ENCODE peak calls at places on chromosome 13, in seven cellular contexts. One of them, this sample, is unnamed.

GRCh38 chr13:106331116-106331515 is 204.3 kb downstream of the EFNB2 start:
- DNase-seq in cardiac muscle cell: no peak
- DNase-seq in AG09319: no peak
- DNase-seq in upper lobe of right lung: no peak
- DNase-seq in left lung: no peak
- DNase-seq in OCI-LY7: no peak
- DNase-seq in heart right ventricle: no peak
- DNase-seq in this sample: no peak

GRCh38 chr13:50685491-50685890 is 158.0 kb downstream of the DLEU7 start:
- DNase-seq in left lung: no peak
- DNase-seq in OCI-LY7: no peak
- DNase-seq in AG09319: no peak
- DNase-seq in upper lobe of right lung: no peak
- DNase-seq in cardiac muscle cell: peak
- DNase-seq in heart right ventricle: peak
- DNase-seq in this sample: no peak

GRCh38 chr13:79519252-79519651 is 38.3 kb downstream of the NDFIP2 start:
- DNase-seq in upper lobe of right lung: no peak
- DNase-seq in heart right ventricle: no peak
- DNase-seq in left lung: no peak
- DNase-seq in AG09319: no peak
- DNase-seq in cardiac muscle cell: no peak
- DNase-seq in OCI-LY7: no peak
- DNase-seq in this sample: no peak

GRCh38 chr13:113074876-113075275 is 30.7 kb upstream of the F7 start:
- DNase-seq in cardiac muscle cell: no peak
- DNase-seq in upper lobe of right lung: no peak
- DNase-seq in OCI-LY7: no peak
- DNase-seq in AG09319: no peak
- DNase-seq in left lung: no peak
- DNase-seq in heart right ventricle: peak
- DNase-seq in this sample: no peak

GRCh38 chr13:30865131-30866009 is 40.7 kb upstream of the MEDAG start:
- DNase-seq in upper lobe of right lung: peak
- DNase-seq in AG09319: peak
- DNase-seq in OCI-LY7: peak
- DNase-seq in cardiac muscle cell: peak
- DNase-seq in heart right ventricle: peak
- DNase-seq in left lung: peak
- DNase-seq in this sample: peak

GRCh38 chr13:113813749-113814434 is 50.0 kb downstream of the GAS6 start:
- DNase-seq in upper lobe of right lung: no peak
- DNase-seq in left lung: peak
- DNase-seq in OCI-LY7: no peak
- DNase-seq in AG09319: no peak
- DNase-seq in heart right ventricle: no peak
- DNase-seq in cardiac muscle cell: peak
- DNase-seq in this sample: no peak

GRCh38 chr13:77326905-77327604 is at the start of gene MYCBP2:
- DNase-seq in heart right ventricle: peak
- DNase-seq in left lung: peak
- DNase-seq in upper lobe of right lung: peak
- DNase-seq in cardiac muscle cell: peak
- DNase-seq in OCI-LY7: peak
- DNase-seq in AG09319: peak
- DNase-seq in this sample: peak

GRCh38 chr13:51731759-51732158 is 72.2 kb downstream of the DHRS12 start:
- DNase-seq in left lung: no peak
- DNase-seq in cardiac muscle cell: no peak
- DNase-seq in heart right ventricle: no peak
- DNase-seq in AG09319: no peak
- DNase-seq in upper lobe of right lung: no peak
- DNase-seq in OCI-LY7: no peak
- DNase-seq in this sample: no peak

GRCh38 chr13:62524498-62524897 is 1108.8 kb upstream of the PCDH20 start:
- DNase-seq in OCI-LY7: no peak
- DNase-seq in heart right ventricle: no peak
- DNase-seq in left lung: no peak
- DNase-seq in upper lobe of right lung: no peak
- DNase-seq in AG09319: no peak
- DNase-seq in cardiac muscle cell: no peak
- DNase-seq in this sample: no peak

GRCh38 chr13:26262156-26262555 is 8.2 kb downstream of the CDK8 start:
- DNase-seq in upper lobe of right lung: no peak
- DNase-seq in cardiac muscle cell: no peak
- DNase-seq in left lung: no peak
- DNase-seq in AG09319: no peak
- DNase-seq in heart right ventricle: no peak
- DNase-seq in OCI-LY7: no peak
- DNase-seq in this sample: no peak

GRCh38 chr13:109941221-109941620 is 154.8 kb upstream of the IRS2 start:
- DNase-seq in AG09319: no peak
- DNase-seq in heart right ventricle: no peak
- DNase-seq in left lung: no peak
- DNase-seq in cardiac muscle cell: no peak
- DNase-seq in upper lobe of right lung: no peak
- DNase-seq in OCI-LY7: no peak
- DNase-seq in this sample: no peak

GRCh38 chr13:39196957-39197644 is 158.8 kb downstream of the NHLRC3 start:
- DNase-seq in left lung: no peak
- DNase-seq in cardiac muscle cell: no peak
- DNase-seq in OCI-LY7: no peak
- DNase-seq in upper lobe of right lung: no peak
- DNase-seq in AG09319: no peak
- DNase-seq in heart right ventricle: no peak
- DNase-seq in this sample: no peak

GRCh38 chr13:101434486-101434885 is 18.0 kb upstream of the ITGBL1 start:
- DNase-seq in AG09319: no peak
- DNase-seq in OCI-LY7: no peak
- DNase-seq in heart right ventricle: no peak
- DNase-seq in left lung: no peak
- DNase-seq in upper lobe of right lung: no peak
- DNase-seq in cardiac muscle cell: no peak
- DNase-seq in this sample: no peak

GRCh38 chr13:101429733-101430132 is 13.4 kb upstream of the NALCN start:
- DNase-seq in heart right ventricle: no peak
- DNase-seq in AG09319: no peak
- DNase-seq in left lung: no peak
- DNase-seq in cardiac muscle cell: no peak
- DNase-seq in upper lobe of right lung: no peak
- DNase-seq in OCI-LY7: no peak
- DNase-seq in this sample: no peak

DNA sequence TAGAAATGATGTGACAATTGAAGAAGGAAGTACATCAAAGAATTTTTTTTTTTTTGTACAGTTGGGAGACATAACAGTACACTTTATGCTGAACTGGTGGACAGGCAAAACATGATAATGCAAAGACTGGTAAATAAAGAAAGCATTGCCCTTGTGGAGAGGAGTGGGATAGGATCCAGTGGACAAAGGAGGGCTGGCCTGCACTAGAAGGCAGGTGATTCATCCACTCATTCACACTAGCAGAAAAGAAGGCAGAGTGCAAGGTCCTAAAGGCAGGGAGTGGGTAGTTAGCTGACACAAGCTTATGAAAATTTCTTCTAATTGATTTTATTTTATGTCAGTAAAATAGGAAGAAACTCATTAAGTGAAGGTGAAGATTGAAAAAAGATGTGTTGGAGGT is 17.6 kb upstream of the NALCN start:
- DNase-seq in cardiac muscle cell: no peak
- DNase-seq in upper lobe of right lung: no peak
- DNase-seq in AG09319: no peak
- DNase-seq in OCI-LY7: no peak
- DNase-seq in heart right ventricle: no peak
- DNase-seq in left lung: no peak
- DNase-seq in this sample: no peak
- TF ChIP-seq CTCF in cardiac muscle cell: no peak
- TF ChIP-seq CTCF in upper lobe of right lung: no peak
- TF ChIP-seq CTCF in AG09319: no peak
- TF ChIP-seq CTCF in OCI-LY7: no peak
- TF ChIP-seq CTCF in heart right ventricle: no peak
- TF ChIP-seq CTCF in left lung: no peak
- TF ChIP-seq CTCF in this sample: no peak

DNA sequence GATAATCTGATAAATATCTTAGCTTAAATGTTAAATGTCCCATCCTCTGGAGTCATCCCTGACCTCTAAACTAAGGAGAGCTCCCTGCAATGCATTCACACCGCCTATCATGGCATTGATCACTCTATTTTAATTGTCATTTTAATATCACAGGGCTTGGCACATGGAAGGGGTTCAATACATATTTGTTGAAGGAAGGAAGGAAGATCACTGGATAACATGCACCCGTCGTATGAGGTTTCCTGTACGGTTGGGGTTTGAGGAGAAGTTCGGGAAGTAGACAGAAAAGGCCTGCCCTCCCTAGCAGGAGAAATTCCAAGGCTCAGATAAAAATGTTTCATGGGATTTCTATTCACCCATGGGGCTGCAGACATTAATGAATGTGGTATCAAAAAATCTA is 102.0 kb downstream of the MBNL2 start:
- DNase-seq in upper lobe of right lung: no peak
- DNase-seq in cardiac muscle cell: no peak
- DNase-seq in left lung: no peak
- DNase-seq in AG09319: no peak
- DNase-seq in OCI-LY7: no peak
- DNase-seq in heart right ventricle: no peak
- DNase-seq in this sample: no peak
- TF ChIP-seq CTCF in upper lobe of right lung: no peak
- TF ChIP-seq CTCF in cardiac muscle cell: no peak
- TF ChIP-seq CTCF in left lung: no peak
- TF ChIP-seq CTCF in AG09319: no peak
- TF ChIP-seq CTCF in OCI-LY7: no peak
- TF ChIP-seq CTCF in heart right ventricle: no peak
- TF ChIP-seq CTCF in this sample: no peak

DNA sequence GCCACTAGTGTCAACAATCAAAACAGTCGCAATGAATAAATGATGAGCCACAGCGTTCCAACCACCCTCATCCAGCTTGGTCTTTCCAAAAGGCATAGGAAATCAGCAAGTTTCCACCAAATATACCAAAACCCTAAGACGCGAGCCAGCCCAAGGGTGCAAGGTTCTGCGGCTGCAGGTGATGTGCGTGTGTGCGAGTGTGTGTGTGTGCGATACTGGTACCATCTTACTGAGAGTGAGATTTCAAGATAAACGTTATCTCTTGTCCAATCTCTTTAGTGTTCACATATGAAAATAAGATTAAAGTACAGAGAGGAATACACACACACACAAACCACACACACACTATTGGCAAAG is 895 bp upstream of the TRPC4 start:
- DNase-seq in heart right ventricle: no peak
- DNase-seq in cardiac muscle cell: no peak
- DNase-seq in AG09319: no peak
- DNase-seq in OCI-LY7: no peak
- DNase-seq in left lung: no peak
- DNase-seq in upper lobe of right lung: no peak
- DNase-seq in this sample: no peak
- TF ChIP-seq CTCF in heart right ventricle: no peak
- TF ChIP-seq CTCF in cardiac muscle cell: no peak
- TF ChIP-seq CTCF in AG09319: no peak
- TF ChIP-seq CTCF in OCI-LY7: no peak
- TF ChIP-seq CTCF in left lung: no peak
- TF ChIP-seq CTCF in upper lobe of right lung: no peak
- TF ChIP-seq CTCF in this sample: peak

GRCh38 chr13:94716016-94716415 is 3.7 kb upstream of the SOX21 start:
- DNase-seq in OCI-LY7: no peak
- DNase-seq in cardiac muscle cell: no peak
- DNase-seq in left lung: no peak
- DNase-seq in AG09319: no peak
- DNase-seq in heart right ventricle: no peak
- DNase-seq in upper lobe of right lung: no peak
- DNase-seq in this sample: no peak
- TF ChIP-seq CTCF in OCI-LY7: no peak
- TF ChIP-seq CTCF in cardiac muscle cell: peak
- TF ChIP-seq CTCF in left lung: no peak
- TF ChIP-seq CTCF in AG09319: peak
- TF ChIP-seq CTCF in heart right ventricle: no peak
- TF ChIP-seq CTCF in upper lobe of right lung: no peak
- TF ChIP-seq CTCF in this sample: peak

GRCh38 chr13:48223016-48223385 is 10.0 kb upstream of the ITM2B start:
- DNase-seq in AG09319: no peak
- DNase-seq in heart right ventricle: no peak
- DNase-seq in cardiac muscle cell: no peak
- DNase-seq in left lung: no peak
- DNase-seq in upper lobe of right lung: no peak
- DNase-seq in OCI-LY7: no peak
- DNase-seq in this sample: no peak

GRCh38 chr13:48221301-48222190 is 11.5 kb upstream of the ITM2B start:
- DNase-seq in AG09319: no peak
- DNase-seq in cardiac muscle cell: no peak
- DNase-seq in OCI-LY7: no peak
- DNase-seq in heart right ventricle: no peak
- DNase-seq in left lung: no peak
- DNase-seq in upper lobe of right lung: no peak
- DNase-seq in this sample: no peak

GRCh38 chr13:48216204-48216711 is 16.7 kb upstream of the ITM2B start:
- DNase-seq in cardiac muscle cell: no peak
- DNase-seq in AG09319: no peak
- DNase-seq in upper lobe of right lung: no peak
- DNase-seq in left lung: no peak
- DNase-seq in heart right ventricle: no peak
- DNase-seq in OCI-LY7: no peak
- DNase-seq in this sample: no peak

GRCh38 chr13:48222358-48223015 is 10.5 kb upstream of the ITM2B start:
- DNase-seq in upper lobe of right lung: peak
- DNase-seq in left lung: peak
- DNase-seq in OCI-LY7: no peak
- DNase-seq in cardiac muscle cell: no peak
- DNase-seq in AG09319: no peak
- DNase-seq in heart right ventricle: peak
- DNase-seq in this sample: no peak

GRCh38 chr13:48220592-48221300 is 12.3 kb upstream of the ITM2B start:
- DNase-seq in cardiac muscle cell: no peak
- DNase-seq in upper lobe of right lung: no peak
- DNase-seq in left lung: no peak
- DNase-seq in OCI-LY7: no peak
- DNase-seq in heart right ventricle: no peak
- DNase-seq in AG09319: no peak
- DNase-seq in this sample: no peak
- TF ChIP-seq CTCF in cardiac muscle cell: no peak
- TF ChIP-seq CTCF in upper lobe of right lung: no peak
- TF ChIP-seq CTCF in left lung: no peak
- TF ChIP-seq CTCF in OCI-LY7: no peak
- TF ChIP-seq CTCF in heart right ventricle: no peak
- TF ChIP-seq CTCF in AG09319: no peak
- TF ChIP-seq CTCF in this sample: no peak

DNA sequence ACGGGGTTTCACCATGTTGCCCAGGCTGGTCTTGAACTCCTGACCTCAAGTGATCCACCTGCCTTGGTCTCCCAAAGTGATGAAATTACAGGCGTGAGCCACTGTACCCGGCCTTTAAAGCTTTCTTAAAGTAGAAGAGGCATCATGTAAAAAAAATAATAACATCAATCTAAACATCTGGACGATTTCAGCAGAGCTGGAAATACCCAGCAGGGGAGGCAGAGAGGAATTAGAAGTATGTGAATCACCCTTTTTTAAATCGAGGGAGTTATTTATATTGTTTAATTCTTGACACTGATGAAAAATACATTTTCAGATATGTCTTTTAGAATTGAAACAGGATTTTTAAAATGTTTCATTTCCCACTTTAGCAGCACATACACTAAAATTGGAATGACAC is 37.4 kb upstream of the MTIF3 start:
- DNase-seq in cardiac muscle cell: no peak
- DNase-seq in heart right ventricle: no peak
- DNase-seq in AG09319: no peak
- DNase-seq in OCI-LY7: no peak
- DNase-seq in left lung: no peak
- DNase-seq in upper lobe of right lung: no peak
- DNase-seq in this sample: no peak
- TF ChIP-seq CTCF in cardiac muscle cell: no peak
- TF ChIP-seq CTCF in heart right ventricle: no peak
- TF ChIP-seq CTCF in AG09319: no peak
- TF ChIP-seq CTCF in OCI-LY7: no peak
- TF ChIP-seq CTCF in left lung: no peak
- TF ChIP-seq CTCF in upper lobe of right lung: no peak
- TF ChIP-seq CTCF in this sample: no peak

This sample was measured in type B pancreatic cell.